ENCODE peak calls at places on chromosomes 13 and 19, in six cellular contexts. J is K562, T is HepG2, Q is A549, Z is H1, K is SK-N-SH. L is an unnamed sample.

GRCh38 chr19:33438016-33438671 is 64.6 kb downstream of the CEBPG start:
- DNase-seq in J (no peak), T (no peak), Q (peak), Z (no peak), K (peak), L (no peak)

GRCh38 chr13:31775148-31775547 is 35.8 kb downstream of the RXFP2 start:
- DNase-seq in J (no peak), T (no peak), Q (no peak), Z (no peak), K (no peak), L (no peak)

GRCh38 chr19:9945319-9945966 is 9.1 kb upstream of the OLFM2 start:
- DNase-seq in J (peak), T (peak), Q (no peak), Z (no peak), K (peak), L (no peak)

GRCh38 chr13:94761407-94761806 is 49.1 kb upstream of the SOX21 start:
- DNase-seq in J (no peak), T (no peak), Q (no peak), Z (peak), K (no peak), L (no peak)

GRCh38 chr13:19810996-19811881 is 28.5 kb upstream of the PSPC1 start:
- DNase-seq in J (no peak), T (peak), Q (no peak), Z (no peak), K (no peak), L (no peak)

GRCh38 chr19:55683449-55684261 is 8.6 kb downstream of the EPN1 start:
- DNase-seq in J (no peak), T (peak), Q (no peak), Z (no peak), K (no peak), L (no peak)

GRCh38 chr13:81197966-81198365 is 857.0 kb upstream of the SPRY2 start:
- DNase-seq in J (no peak), T (no peak), Q (no peak), Z (no peak), K (no peak), L (no peak)

GRCh38 chr19:13931582-13932378 is 6.4 kb downstream of the PODNL1 start:
- DNase-seq in J (peak), T (no peak), Q (no peak), Z (no peak), K (peak), L (no peak)

DNA sequence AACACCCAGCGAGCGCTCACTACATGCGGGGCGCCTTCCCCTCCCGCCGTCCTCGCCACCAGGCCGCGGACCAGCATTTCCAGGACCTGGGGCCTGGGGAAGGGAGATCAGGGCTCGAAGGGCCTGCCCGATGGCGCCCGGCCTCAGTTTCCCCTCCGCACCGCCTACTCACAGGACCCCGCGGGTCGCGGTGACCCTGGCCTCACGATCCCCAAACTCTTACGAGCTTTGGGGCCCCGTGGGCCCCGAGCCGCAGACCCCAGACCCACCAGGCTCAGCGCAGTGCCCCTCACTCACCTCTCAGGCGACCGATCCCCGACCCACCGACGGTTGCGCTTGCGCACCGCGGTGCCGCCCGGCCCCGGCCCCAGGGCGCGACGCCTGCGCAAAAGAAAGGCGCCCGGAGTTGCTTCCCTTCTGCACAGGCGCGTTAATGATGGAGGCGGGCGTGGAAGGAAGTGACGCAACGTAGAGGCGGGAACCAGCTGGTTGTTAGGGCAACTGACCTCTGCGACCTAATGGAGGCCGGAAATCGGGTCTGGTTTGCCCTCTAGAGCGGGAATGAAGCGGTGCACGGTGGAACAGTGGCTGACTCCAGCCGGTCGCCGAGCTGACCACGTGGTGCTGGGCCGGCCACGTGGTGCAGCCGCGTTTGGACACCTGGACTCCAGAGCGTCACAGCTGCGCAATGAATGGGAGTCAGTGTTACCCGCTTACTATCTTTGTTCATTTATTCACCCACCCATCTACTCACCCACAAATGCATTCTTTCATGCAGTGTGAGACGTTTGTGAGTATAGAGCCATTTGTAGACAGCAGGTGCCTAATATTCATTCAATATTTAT is at the start of gene SGTA:
- DNase-seq in J (peak), T (peak), Q (peak), Z (peak), K (peak), L (peak)
- TF ChIP-seq EP300 in J (peak), T (peak), Q (no peak), Z (peak), K (no peak), L (peak)

GRCh38 chr13:72126424-72126823 is 259.4 kb upstream of the DACH1 start:
- DNase-seq in J (no peak), T (no peak), Q (no peak), Z (no peak), K (no peak), L (no peak)
- TF ChIP-seq CHD2 in J (no peak), T (no peak), Q (no peak), Z (no peak), K (no peak), L (no peak)

GRCh38 chr13:93386191-93386590 is 159.6 kb downstream of the GPC6 start:
- DNase-seq in J (no peak), T (no peak), Q (no peak), Z (no peak), K (no peak), L (no peak)
- TF ChIP-seq EP300 in J (no peak), T (no peak), Q (no peak), Z (no peak), K (no peak), L (no peak)

GRCh38 chr19:7925171-7925837 is 631 bp downstream of the CTXN1 start:
- DNase-seq in J (peak), T (peak), Q (peak), Z (peak), K (peak), L (no peak)
- TF ChIP-seq CHD2 in J (no peak), T (no peak), Q (no peak), Z (no peak), K (no peak), L (no peak)

GRCh38 chr19:35216833-35217707 is 11.5 kb downstream of the FAM187B start:
- DNase-seq in J (no peak), T (no peak), Q (no peak), Z (no peak), K (no peak), L (no peak)
- TF ChIP-seq EP300 in J (no peak), T (no peak), Q (no peak), Z (no peak), K (no peak), L (no peak)

DNA sequence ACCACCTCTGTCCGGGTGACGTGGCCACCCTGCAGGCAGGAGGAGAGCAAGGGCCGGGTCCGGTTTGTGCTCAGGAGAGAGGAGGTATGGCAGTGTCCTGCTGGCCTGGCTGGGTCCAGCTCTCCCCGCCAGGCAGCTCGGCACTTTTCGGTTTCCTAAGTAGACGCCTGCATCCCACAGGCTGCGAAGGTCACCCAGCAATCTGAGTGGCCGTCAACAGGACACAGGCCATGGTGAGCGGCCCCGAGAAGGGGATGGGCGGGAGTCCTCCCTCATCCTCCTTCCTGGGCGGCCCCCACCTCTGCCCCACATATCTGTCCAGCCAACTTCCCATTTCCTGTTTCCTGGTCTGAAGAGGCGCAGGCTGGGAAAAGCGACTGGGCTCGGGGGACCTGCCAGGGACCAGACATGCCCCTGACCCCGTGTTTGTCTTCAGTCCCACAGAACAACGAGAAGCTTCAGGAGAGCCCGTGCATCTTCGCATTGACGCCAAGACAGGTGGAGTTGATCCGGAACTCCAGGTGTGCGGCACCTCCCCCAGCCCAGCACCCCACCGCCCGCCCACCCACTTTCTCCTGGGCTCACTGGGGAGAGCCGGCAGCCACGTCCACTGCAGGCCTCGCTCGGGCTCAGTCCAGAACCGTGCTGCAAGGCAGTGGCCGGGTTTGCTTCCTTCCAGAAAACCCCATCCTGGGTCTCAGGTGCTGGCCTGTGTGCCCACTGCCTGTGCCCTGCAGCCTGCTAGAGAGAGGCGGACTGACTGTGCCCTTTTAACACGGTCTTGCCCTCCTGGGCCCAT is 16.3 kb downstream of the PIAS4 start:
- DNase-seq in J (no peak), T (no peak), Q (no peak), Z (no peak), K (no peak), L (no peak)
- TF ChIP-seq CHD2 in J (no peak), T (no peak), Q (no peak), Z (no peak), K (no peak), L (no peak)

GRCh38 chr19:738509-739128 is 12.3 kb upstream of the MISP start:
- DNase-seq in J (no peak), T (peak), Q (no peak), Z (no peak), K (no peak), L (no peak)
- TF ChIP-seq EP300 in J (no peak), T (peak), Q (no peak), Z (no peak), K (no peak), L (no peak)

GRCh38 chr13:24742294-24742693 is 21.7 kb upstream of the RNF17 start:
- DNase-seq in J (no peak), T (no peak), Q (no peak), Z (no peak), K (no peak), L (no peak)
- TF ChIP-seq CHD2 in J (no peak), T (no peak), Q (no peak), Z (no peak), K (no peak), L (no peak)

GRCh38 chr19:1205114-1206062 is at the start of gene STK11:
- DNase-seq in J (peak), T (peak), Q (peak), Z (peak), K (peak), L (peak)
- TF ChIP-seq EP300 in J (no peak), T (no peak), Q (no peak), Z (no peak), K (no peak), L (no peak)